ENCODE peak calls at places on chromosomes 5 and 9, in five cellular contexts. One of them, this sample, is unnamed.

GRCh38 chr5:150057511-150057910 is 28.8 kb downstream of the CSF1R start:
- DNase-seq in body of pancreas: no peak
- DNase-seq in heart left ventricle: no peak
- DNase-seq in fibroblast of mammary gland: no peak
- DNase-seq in lower leg skin: no peak
- DNase-seq in this sample: no peak

GRCh38 chr5:163696270-163696887 is 191.0 kb downstream of the MAT2B start:
- DNase-seq in body of pancreas: peak
- DNase-seq in heart left ventricle: no peak
- DNase-seq in fibroblast of mammary gland: peak
- DNase-seq in lower leg skin: no peak
- DNase-seq in this sample: peak

GRCh38 chr5:3364941-3365340 is 230.7 kb upstream of the IRX1 start:
- DNase-seq in body of pancreas: no peak
- DNase-seq in heart left ventricle: no peak
- DNase-seq in fibroblast of mammary gland: no peak
- DNase-seq in lower leg skin: no peak
- DNase-seq in this sample: no peak

GRCh38 chr5:82861705-82862104 is 215.5 kb downstream of the TMEM167A start:
- DNase-seq in body of pancreas: no peak
- DNase-seq in heart left ventricle: no peak
- DNase-seq in fibroblast of mammary gland: peak
- DNase-seq in lower leg skin: peak
- DNase-seq in this sample: peak

GRCh38 chr9:136095028-136095494 is at the start of gene NACC2:
- DNase-seq in body of pancreas: peak
- DNase-seq in heart left ventricle: peak
- DNase-seq in fibroblast of mammary gland: peak
- DNase-seq in lower leg skin: no peak
- DNase-seq in this sample: peak

GRCh38 chr5:62143268-62144229 is 162.5 kb upstream of the KIF2A start:
- DNase-seq in body of pancreas: no peak
- DNase-seq in heart left ventricle: no peak
- DNase-seq in fibroblast of mammary gland: peak
- DNase-seq in lower leg skin: no peak
- DNase-seq in this sample: peak

GRCh38 chr5:101785090-101785489 is 511.0 kb downstream of the SLCO4C1 start:
- DNase-seq in body of pancreas: no peak
- DNase-seq in heart left ventricle: no peak
- DNase-seq in fibroblast of mammary gland: no peak
- DNase-seq in lower leg skin: no peak
- DNase-seq in this sample: no peak

GRCh38 chr9:90088411-90088810 is 483.6 kb downstream of the GADD45G start:
- DNase-seq in body of pancreas: no peak
- DNase-seq in heart left ventricle: no peak
- DNase-seq in fibroblast of mammary gland: no peak
- DNase-seq in lower leg skin: no peak
- DNase-seq in this sample: no peak

GRCh38 chr9:113349434-113350337 is at the start of gene BSPRY:
- DNase-seq in body of pancreas: peak
- DNase-seq in heart left ventricle: no peak
- DNase-seq in fibroblast of mammary gland: no peak
- DNase-seq in lower leg skin: no peak
- DNase-seq in this sample: no peak

GRCh38 chr5:79200573-79201183 is 35.3 kb upstream of the JMY start:
- DNase-seq in body of pancreas: no peak
- DNase-seq in heart left ventricle: no peak
- DNase-seq in fibroblast of mammary gland: peak
- DNase-seq in lower leg skin: no peak
- DNase-seq in this sample: peak

GRCh38 chr5:53023969-53024368 is 34.8 kb downstream of the ITGA2 start:
- DNase-seq in body of pancreas: no peak
- DNase-seq in heart left ventricle: no peak
- DNase-seq in fibroblast of mammary gland: peak
- DNase-seq in lower leg skin: peak
- DNase-seq in this sample: peak

GRCh38 chr9:135928731-135929655 is 21.6 kb upstream of the CAMSAP1 start:
- DNase-seq in body of pancreas: no peak
- DNase-seq in heart left ventricle: no peak
- DNase-seq in fibroblast of mammary gland: no peak
- DNase-seq in lower leg skin: no peak
- DNase-seq in this sample: no peak

GRCh38 chr5:157459715-157460599 is at the start of gene NIPAL4:
- DNase-seq in body of pancreas: no peak
- DNase-seq in heart left ventricle: peak
- DNase-seq in fibroblast of mammary gland: no peak
- DNase-seq in lower leg skin: no peak
- DNase-seq in this sample: no peak

GRCh38 chr9:131839281-131840084 is 99.6 kb upstream of the RAPGEF1 start:
- DNase-seq in body of pancreas: no peak
- DNase-seq in heart left ventricle: peak
- DNase-seq in fibroblast of mammary gland: peak
- DNase-seq in lower leg skin: no peak
- DNase-seq in this sample: peak

GRCh38 chr5:112109331-112109993 is 309.6 kb downstream of the EPB41L4A start:
- DNase-seq in body of pancreas: peak
- DNase-seq in heart left ventricle: no peak
- DNase-seq in fibroblast of mammary gland: peak
- DNase-seq in lower leg skin: peak
- DNase-seq in this sample: peak

GRCh38 chr9:122498883-122499288 is 11.7 kb upstream of the OR1J2 start:
- DNase-seq in body of pancreas: no peak
- DNase-seq in heart left ventricle: no peak
- DNase-seq in fibroblast of mammary gland: peak
- DNase-seq in lower leg skin: peak
- DNase-seq in this sample: peak

GRCh38 chr5:10987881-10988504 is 227.0 kb upstream of the DAP start:
- DNase-seq in body of pancreas: peak
- DNase-seq in heart left ventricle: peak
- DNase-seq in fibroblast of mammary gland: peak
- DNase-seq in lower leg skin: peak
- DNase-seq in this sample: no peak
- H3K4me3 ChIP-seq in body of pancreas: no peak
- H3K4me3 ChIP-seq in heart left ventricle: no peak
- H3K4me3 ChIP-seq in fibroblast of mammary gland: no peak
- H3K4me3 ChIP-seq in lower leg skin: no peak
- H3K4me3 ChIP-seq in this sample: no peak

GRCh38 chr5:151432210-151432609 is 15.2 kb upstream of the SLC36A1 start:
- DNase-seq in body of pancreas: no peak
- DNase-seq in heart left ventricle: no peak
- DNase-seq in fibroblast of mammary gland: no peak
- DNase-seq in lower leg skin: no peak
- DNase-seq in this sample: no peak

GRCh38 chr5:151424892-151425523 is 22.4 kb upstream of the SLC36A1 start:
- DNase-seq in body of pancreas: no peak
- DNase-seq in heart left ventricle: no peak
- DNase-seq in fibroblast of mammary gland: no peak
- DNase-seq in lower leg skin: no peak
- DNase-seq in this sample: no peak

GRCh38 chr5:151430731-151431130 is 16.7 kb upstream of the SLC36A1 start:
- DNase-seq in body of pancreas: no peak
- DNase-seq in heart left ventricle: no peak
- DNase-seq in fibroblast of mammary gland: no peak
- DNase-seq in lower leg skin: no peak
- DNase-seq in this sample: no peak

DNA sequence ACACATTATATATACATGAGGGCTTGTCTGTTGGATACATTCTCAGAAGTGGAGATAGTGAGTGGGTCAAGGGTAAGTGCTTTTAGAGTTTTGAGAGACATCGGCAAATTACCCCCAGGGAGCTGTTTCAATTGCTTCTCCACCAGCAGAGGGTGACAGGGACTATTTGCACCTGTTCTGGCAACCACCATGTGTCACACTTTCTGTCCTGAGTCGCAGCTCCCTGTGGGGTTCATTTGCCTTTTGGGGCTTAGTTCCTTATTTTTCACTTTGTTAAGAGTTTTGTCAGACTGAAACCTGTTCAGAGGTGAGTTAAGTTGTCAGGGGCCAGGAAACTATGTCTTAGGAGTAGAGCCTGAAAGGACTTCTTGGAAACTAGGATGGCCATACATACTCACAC is 20.1 kb upstream of the SLC36A1 start:
- DNase-seq in body of pancreas: no peak
- DNase-seq in heart left ventricle: no peak
- DNase-seq in fibroblast of mammary gland: no peak
- DNase-seq in lower leg skin: no peak
- DNase-seq in this sample: no peak
- TF ChIP-seq CTCF in body of pancreas: no peak
- TF ChIP-seq CTCF in heart left ventricle: no peak
- TF ChIP-seq CTCF in fibroblast of mammary gland: no peak
- TF ChIP-seq CTCF in lower leg skin: no peak
- TF ChIP-seq CTCF in this sample: no peak

DNA sequence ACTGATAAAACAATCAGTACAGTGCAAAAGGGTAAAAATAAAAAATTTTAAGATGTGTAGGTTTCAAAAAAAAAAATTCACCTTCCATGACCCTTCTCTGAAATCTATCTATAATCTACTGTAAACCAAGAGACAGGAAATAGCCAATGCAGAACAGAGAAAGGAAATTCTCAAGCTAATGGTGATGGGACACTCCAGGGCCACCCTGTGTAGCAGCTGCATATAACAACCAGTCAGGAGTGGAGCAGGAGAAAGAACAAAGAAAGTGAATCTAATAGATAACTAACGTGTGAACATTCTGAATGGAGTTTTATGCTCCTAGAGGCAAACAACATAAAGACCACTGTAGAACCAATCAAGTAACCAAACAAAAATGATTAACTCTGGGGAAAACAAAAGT is 16.6 kb downstream of the SPTLC1 start:
- DNase-seq in body of pancreas: no peak
- DNase-seq in heart left ventricle: no peak
- DNase-seq in fibroblast of mammary gland: no peak
- DNase-seq in lower leg skin: no peak
- DNase-seq in this sample: no peak
- H3K4me3 ChIP-seq in body of pancreas: no peak
- H3K4me3 ChIP-seq in heart left ventricle: no peak
- H3K4me3 ChIP-seq in fibroblast of mammary gland: no peak
- H3K4me3 ChIP-seq in lower leg skin: no peak
- H3K4me3 ChIP-seq in this sample: no peak

DNA sequence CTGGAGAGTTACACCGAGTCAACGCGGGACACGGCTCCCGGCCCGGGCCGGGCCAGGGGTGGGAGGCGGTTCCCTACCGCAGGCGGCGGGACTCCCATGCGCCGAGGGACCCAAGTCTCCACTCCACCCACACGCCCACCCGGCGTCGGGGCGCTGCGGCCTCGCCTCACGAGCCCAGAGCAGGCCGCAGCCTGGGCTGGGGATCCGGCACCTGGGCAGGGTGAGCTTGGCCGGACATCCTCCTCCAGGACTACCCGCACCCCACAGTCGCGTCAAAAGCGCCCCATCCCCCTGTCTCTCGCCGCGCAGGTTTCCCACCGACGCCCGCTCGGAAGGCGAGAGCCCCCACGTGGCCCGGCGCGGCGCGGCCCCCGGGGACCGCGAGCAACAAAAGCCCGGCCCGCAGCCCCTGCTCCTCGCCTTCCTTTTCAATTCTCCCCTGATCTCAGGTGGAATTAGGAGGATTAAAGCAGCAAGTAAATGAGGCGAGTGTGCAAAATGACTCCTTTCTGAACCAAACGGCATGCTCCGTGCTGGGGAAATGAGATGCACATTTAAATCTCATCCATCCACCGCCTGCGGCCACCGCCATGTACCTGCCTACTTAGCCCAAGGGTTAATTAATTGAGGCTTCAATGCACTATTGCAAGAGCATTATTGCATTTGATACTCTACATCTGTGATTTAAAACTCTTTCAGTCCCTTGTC is 196.6 kb upstream of the TBCA start:
- DNase-seq in body of pancreas: no peak
- DNase-seq in heart left ventricle: no peak
- DNase-seq in fibroblast of mammary gland: no peak
- DNase-seq in lower leg skin: no peak
- DNase-seq in this sample: no peak
- TF ChIP-seq CTCF in body of pancreas: no peak
- TF ChIP-seq CTCF in heart left ventricle: no peak
- TF ChIP-seq CTCF in fibroblast of mammary gland: no peak
- TF ChIP-seq CTCF in lower leg skin: no peak
- TF ChIP-seq CTCF in this sample: no peak

This sample was measured in fibroblast of the aortic adventitia.